ENCODE peak calls at places on chromosomes 5 and 9, in ten cellular contexts. One of them, this sample, is unnamed.

GRCh38 chr9:97307500-97308163 is at the start of gene CCDC180:
- DNase-seq in Calu3: no peak
- DNase-seq in T-helper 2 cell: no peak
- DNase-seq in left colon: peak; percentile 12
- DNase-seq in stimulated activated CD8-positive, alpha-beta memory T cell treated with anti-CD3 and anti-CD28 coated beads, Interleukin-15, amount 100 ng/mL, for 4 hours: no peak
- DNase-seq in Right ventricle myocardium superior: peak; percentile 49
- DNase-seq in renal cortical epithelial cell: peak; percentile 44
- DNase-seq in SK-N-DZ: no peak
- DNase-seq in SK-MEL-5: no peak
- DNase-seq in psoas muscle: peak; percentile 65
- DNase-seq in this sample: no peak

GRCh38 chr5:31824886-31825774 is 186.2 kb downstream of the PDZD2 start:
- DNase-seq in Calu3: peak; percentile 59
- DNase-seq in T-helper 2 cell: no peak
- DNase-seq in left colon: peak; percentile 16
- DNase-seq in stimulated activated CD8-positive, alpha-beta memory T cell treated with anti-CD3 and anti-CD28 coated beads, Interleukin-15, amount 100 ng/mL, for 4 hours: no peak
- DNase-seq in Right ventricle myocardium superior: no peak
- DNase-seq in renal cortical epithelial cell: peak; percentile 76
- DNase-seq in SK-N-DZ: peak; percentile 68
- DNase-seq in SK-MEL-5: peak; percentile 85
- DNase-seq in psoas muscle: peak; percentile 17
- DNase-seq in this sample: peak; percentile 56

GRCh38 chr9:95494022-95494415 is 22.8 kb downstream of the PTCH1 start:
- DNase-seq in Calu3: no peak
- DNase-seq in T-helper 2 cell: no peak
- DNase-seq in left colon: peak; percentile 14
- DNase-seq in stimulated activated CD8-positive, alpha-beta memory T cell treated with anti-CD3 and anti-CD28 coated beads, Interleukin-15, amount 100 ng/mL, for 4 hours: no peak
- DNase-seq in Right ventricle myocardium superior: no peak
- DNase-seq in renal cortical epithelial cell: no peak
- DNase-seq in SK-N-DZ: no peak
- DNase-seq in SK-MEL-5: no peak
- DNase-seq in psoas muscle: no peak
- DNase-seq in this sample: peak; percentile 79

GRCh38 chr9:128149001-128149701 is at the start of gene LCN2:
- DNase-seq in Calu3: peak; percentile 90
- DNase-seq in T-helper 2 cell: no peak
- DNase-seq in left colon: peak; percentile 52
- DNase-seq in stimulated activated CD8-positive, alpha-beta memory T cell treated with anti-CD3 and anti-CD28 coated beads, Interleukin-15, amount 100 ng/mL, for 4 hours: no peak
- DNase-seq in Right ventricle myocardium superior: peak; percentile 27
- DNase-seq in renal cortical epithelial cell: peak; percentile 93
- DNase-seq in SK-N-DZ: no peak
- DNase-seq in SK-MEL-5: no peak
- DNase-seq in psoas muscle: no peak
- DNase-seq in this sample: no peak

GRCh38 chr5:36701085-36701691 is 94.8 kb downstream of the SLC1A3 start:
- DNase-seq in Calu3: no peak
- DNase-seq in T-helper 2 cell: no peak
- DNase-seq in left colon: no peak
- DNase-seq in stimulated activated CD8-positive, alpha-beta memory T cell treated with anti-CD3 and anti-CD28 coated beads, Interleukin-15, amount 100 ng/mL, for 4 hours: no peak
- DNase-seq in Right ventricle myocardium superior: no peak
- DNase-seq in renal cortical epithelial cell: no peak
- DNase-seq in SK-N-DZ: no peak
- DNase-seq in SK-MEL-5: no peak
- DNase-seq in psoas muscle: no peak
- DNase-seq in this sample: no peak

GRCh38 chr5:139956342-139956741 is 86.8 kb downstream of the NRG2 start:
- DNase-seq in Calu3: no peak
- DNase-seq in T-helper 2 cell: no peak
- DNase-seq in left colon: no peak
- DNase-seq in stimulated activated CD8-positive, alpha-beta memory T cell treated with anti-CD3 and anti-CD28 coated beads, Interleukin-15, amount 100 ng/mL, for 4 hours: no peak
- DNase-seq in Right ventricle myocardium superior: no peak
- DNase-seq in renal cortical epithelial cell: no peak
- DNase-seq in SK-N-DZ: no peak
- DNase-seq in SK-MEL-5: no peak
- DNase-seq in psoas muscle: no peak
- DNase-seq in this sample: no peak

GRCh38 chr5:156473271-156473935 is 146.4 kb downstream of the SGCD start:
- DNase-seq in Calu3: no peak
- DNase-seq in T-helper 2 cell: no peak
- DNase-seq in left colon: no peak
- DNase-seq in stimulated activated CD8-positive, alpha-beta memory T cell treated with anti-CD3 and anti-CD28 coated beads, Interleukin-15, amount 100 ng/mL, for 4 hours: no peak
- DNase-seq in Right ventricle myocardium superior: no peak
- DNase-seq in renal cortical epithelial cell: peak; percentile 49
- DNase-seq in SK-N-DZ: no peak
- DNase-seq in SK-MEL-5: peak; percentile 90
- DNase-seq in psoas muscle: no peak
- DNase-seq in this sample: no peak

GRCh38 chr9:131661954-131662621 is 77.8 kb downstream of the RAPGEF1 start:
- DNase-seq in Calu3: no peak
- DNase-seq in T-helper 2 cell: peak; percentile 29
- DNase-seq in left colon: no peak
- DNase-seq in stimulated activated CD8-positive, alpha-beta memory T cell treated with anti-CD3 and anti-CD28 coated beads, Interleukin-15, amount 100 ng/mL, for 4 hours: peak; percentile 53
- DNase-seq in Right ventricle myocardium superior: no peak
- DNase-seq in renal cortical epithelial cell: no peak
- DNase-seq in SK-N-DZ: peak; percentile 42
- DNase-seq in SK-MEL-5: no peak
- DNase-seq in psoas muscle: no peak
- DNase-seq in this sample: no peak

GRCh38 chr9:116005267-116005666 is 148.3 kb upstream of the PAPPA start:
- DNase-seq in Calu3: no peak
- DNase-seq in T-helper 2 cell: no peak
- DNase-seq in left colon: no peak
- DNase-seq in stimulated activated CD8-positive, alpha-beta memory T cell treated with anti-CD3 and anti-CD28 coated beads, Interleukin-15, amount 100 ng/mL, for 4 hours: no peak
- DNase-seq in Right ventricle myocardium superior: no peak
- DNase-seq in renal cortical epithelial cell: no peak
- DNase-seq in SK-N-DZ: no peak
- DNase-seq in SK-MEL-5: no peak
- DNase-seq in psoas muscle: no peak
- DNase-seq in this sample: no peak

GRCh38 chr9:128420060-128420650 is 502 bp upstream of the CERCAM start:
- DNase-seq in Calu3: peak; percentile 73
- DNase-seq in T-helper 2 cell: peak; percentile 50
- DNase-seq in left colon: peak; percentile 77
- DNase-seq in stimulated activated CD8-positive, alpha-beta memory T cell treated with anti-CD3 and anti-CD28 coated beads, Interleukin-15, amount 100 ng/mL, for 4 hours: peak; percentile 31
- DNase-seq in Right ventricle myocardium superior: peak; percentile 86
- DNase-seq in renal cortical epithelial cell: peak; percentile 15
- DNase-seq in SK-N-DZ: peak; percentile 74
- DNase-seq in SK-MEL-5: peak; percentile 67
- DNase-seq in psoas muscle: peak; percentile 77
- DNase-seq in this sample: peak; percentile 43

GRCh38 chr9:112971415-112971814 is 40.6 kb downstream of the ZNF883 start:
- DNase-seq in Calu3: peak; percentile 4
- DNase-seq in T-helper 2 cell: no peak
- DNase-seq in left colon: peak; percentile 14
- DNase-seq in stimulated activated CD8-positive, alpha-beta memory T cell treated with anti-CD3 and anti-CD28 coated beads, Interleukin-15, amount 100 ng/mL, for 4 hours: no peak
- DNase-seq in Right ventricle myocardium superior: no peak
- DNase-seq in renal cortical epithelial cell: no peak
- DNase-seq in SK-N-DZ: peak; percentile 38
- DNase-seq in SK-MEL-5: peak; percentile 25
- DNase-seq in psoas muscle: no peak
- DNase-seq in this sample: no peak

GRCh38 chr5:36950586-36951457 is 74.3 kb downstream of the NIPBL start:
- DNase-seq in Calu3: no peak
- DNase-seq in T-helper 2 cell: no peak
- DNase-seq in left colon: no peak
- DNase-seq in stimulated activated CD8-positive, alpha-beta memory T cell treated with anti-CD3 and anti-CD28 coated beads, Interleukin-15, amount 100 ng/mL, for 4 hours: no peak
- DNase-seq in Right ventricle myocardium superior: no peak
- DNase-seq in renal cortical epithelial cell: peak; percentile 75
- DNase-seq in SK-N-DZ: no peak
- DNase-seq in SK-MEL-5: no peak
- DNase-seq in psoas muscle: no peak
- DNase-seq in this sample: no peak

GRCh38 chr5:67773439-67773988 is 442.0 kb upstream of the PIK3R1 start:
- DNase-seq in Calu3: peak; percentile 75
- DNase-seq in T-helper 2 cell: no peak
- DNase-seq in left colon: peak; percentile 18
- DNase-seq in stimulated activated CD8-positive, alpha-beta memory T cell treated with anti-CD3 and anti-CD28 coated beads, Interleukin-15, amount 100 ng/mL, for 4 hours: no peak
- DNase-seq in Right ventricle myocardium superior: peak; percentile 59
- DNase-seq in renal cortical epithelial cell: no peak
- DNase-seq in SK-N-DZ: no peak
- DNase-seq in SK-MEL-5: peak; percentile 97
- DNase-seq in psoas muscle: no peak
- DNase-seq in this sample: peak; percentile 82

GRCh38 chr5:107743357-107744000 is 72.7 kb upstream of the EFNA5 start:
- DNase-seq in Calu3: no peak
- DNase-seq in T-helper 2 cell: no peak
- DNase-seq in left colon: no peak
- DNase-seq in stimulated activated CD8-positive, alpha-beta memory T cell treated with anti-CD3 and anti-CD28 coated beads, Interleukin-15, amount 100 ng/mL, for 4 hours: no peak
- DNase-seq in Right ventricle myocardium superior: no peak
- DNase-seq in renal cortical epithelial cell: peak; percentile 93
- DNase-seq in SK-N-DZ: no peak
- DNase-seq in SK-MEL-5: peak; percentile 56
- DNase-seq in psoas muscle: no peak
- DNase-seq in this sample: no peak

GRCh38 chr9:83557317-83557716 is 19.1 kb upstream of the FRMD3 start:
- DNase-seq in Calu3: no peak
- DNase-seq in T-helper 2 cell: no peak
- DNase-seq in left colon: no peak
- DNase-seq in stimulated activated CD8-positive, alpha-beta memory T cell treated with anti-CD3 and anti-CD28 coated beads, Interleukin-15, amount 100 ng/mL, for 4 hours: no peak
- DNase-seq in Right ventricle myocardium superior: no peak
- DNase-seq in renal cortical epithelial cell: no peak
- DNase-seq in SK-N-DZ: peak; percentile 5
- DNase-seq in SK-MEL-5: no peak
- DNase-seq in psoas muscle: no peak
- DNase-seq in this sample: no peak

GRCh38 chr5:64742411-64742810 is 26.1 kb downstream of the SREK1IP1 start:
- DNase-seq in Calu3: no peak
- DNase-seq in T-helper 2 cell: no peak
- DNase-seq in left colon: no peak
- DNase-seq in stimulated activated CD8-positive, alpha-beta memory T cell treated with anti-CD3 and anti-CD28 coated beads, Interleukin-15, amount 100 ng/mL, for 4 hours: no peak
- DNase-seq in Right ventricle myocardium superior: no peak
- DNase-seq in renal cortical epithelial cell: no peak
- DNase-seq in SK-N-DZ: no peak
- DNase-seq in SK-MEL-5: no peak
- DNase-seq in psoas muscle: no peak
- DNase-seq in this sample: no peak

GRCh38 chr5:176189857-176190256 is 48.4 kb upstream of the SIMC1 start:
- DNase-seq in Calu3: no peak
- DNase-seq in T-helper 2 cell: no peak
- DNase-seq in left colon: no peak
- DNase-seq in stimulated activated CD8-positive, alpha-beta memory T cell treated with anti-CD3 and anti-CD28 coated beads, Interleukin-15, amount 100 ng/mL, for 4 hours: no peak
- DNase-seq in Right ventricle myocardium superior: no peak
- DNase-seq in renal cortical epithelial cell: no peak
- DNase-seq in SK-N-DZ: no peak
- DNase-seq in SK-MEL-5: no peak
- DNase-seq in psoas muscle: no peak
- DNase-seq in this sample: no peak

GRCh38 chr9:93286252-93287188 is 102.6 kb downstream of the WNK2 start:
- DNase-seq in Calu3: no peak
- DNase-seq in T-helper 2 cell: no peak
- DNase-seq in left colon: no peak
- DNase-seq in stimulated activated CD8-positive, alpha-beta memory T cell treated with anti-CD3 and anti-CD28 coated beads, Interleukin-15, amount 100 ng/mL, for 4 hours: no peak
- DNase-seq in Right ventricle myocardium superior: no peak
- DNase-seq in renal cortical epithelial cell: peak; percentile 23
- DNase-seq in SK-N-DZ: peak; percentile 7
- DNase-seq in SK-MEL-5: no peak
- DNase-seq in psoas muscle: no peak
- DNase-seq in this sample: no peak

GRCh38 chr9:131302244-131303075 is 12.9 kb downstream of the PLPP7 start:
- DNase-seq in Calu3: no peak
- DNase-seq in T-helper 2 cell: no peak
- DNase-seq in left colon: no peak
- DNase-seq in stimulated activated CD8-positive, alpha-beta memory T cell treated with anti-CD3 and anti-CD28 coated beads, Interleukin-15, amount 100 ng/mL, for 4 hours: no peak
- DNase-seq in Right ventricle myocardium superior: peak; percentile 71
- DNase-seq in renal cortical epithelial cell: no peak
- DNase-seq in SK-N-DZ: no peak
- DNase-seq in SK-MEL-5: no peak
- DNase-seq in psoas muscle: peak; percentile 69
- DNase-seq in this sample: no peak

GRCh38 chr9:108953983-108954574 is 19.9 kb downstream of the ABITRAM start:
- DNase-seq in Calu3: no peak
- DNase-seq in T-helper 2 cell: no peak
- DNase-seq in left colon: no peak
- DNase-seq in stimulated activated CD8-positive, alpha-beta memory T cell treated with anti-CD3 and anti-CD28 coated beads, Interleukin-15, amount 100 ng/mL, for 4 hours: no peak
- DNase-seq in Right ventricle myocardium superior: no peak
- DNase-seq in renal cortical epithelial cell: peak; percentile 66
- DNase-seq in SK-N-DZ: peak; percentile 41
- DNase-seq in SK-MEL-5: peak; percentile 72
- DNase-seq in psoas muscle: no peak
- DNase-seq in this sample: no peak

GRCh38 chr9:136741885-136742568 is 713 bp downstream of the LCN10 start:
- DNase-seq in Calu3: no peak
- DNase-seq in T-helper 2 cell: no peak
- DNase-seq in left colon: no peak
- DNase-seq in stimulated activated CD8-positive, alpha-beta memory T cell treated with anti-CD3 and anti-CD28 coated beads, Interleukin-15, amount 100 ng/mL, for 4 hours: no peak
- DNase-seq in Right ventricle myocardium superior: no peak
- DNase-seq in renal cortical epithelial cell: no peak
- DNase-seq in SK-N-DZ: no peak
- DNase-seq in SK-MEL-5: no peak
- DNase-seq in psoas muscle: no peak
- DNase-seq in this sample: no peak

GRCh38 chr5:122704247-122705036 is 70.4 kb upstream of the SNX2 start:
- DNase-seq in Calu3: no peak
- DNase-seq in T-helper 2 cell: no peak
- DNase-seq in left colon: no peak
- DNase-seq in stimulated activated CD8-positive, alpha-beta memory T cell treated with anti-CD3 and anti-CD28 coated beads, Interleukin-15, amount 100 ng/mL, for 4 hours: no peak
- DNase-seq in Right ventricle myocardium superior: no peak
- DNase-seq in renal cortical epithelial cell: peak; percentile 73
- DNase-seq in SK-N-DZ: peak; percentile 26
- DNase-seq in SK-MEL-5: peak; percentile 76
- DNase-seq in psoas muscle: no peak
- DNase-seq in this sample: no peak

GRCh38 chr5:11377896-11378295 is 526.4 kb downstream of the CTNND2 start:
- DNase-seq in Calu3: no peak
- DNase-seq in T-helper 2 cell: no peak
- DNase-seq in left colon: no peak
- DNase-seq in stimulated activated CD8-positive, alpha-beta memory T cell treated with anti-CD3 and anti-CD28 coated beads, Interleukin-15, amount 100 ng/mL, for 4 hours: no peak
- DNase-seq in Right ventricle myocardium superior: no peak
- DNase-seq in renal cortical epithelial cell: no peak
- DNase-seq in SK-N-DZ: no peak
- DNase-seq in SK-MEL-5: no peak
- DNase-seq in psoas muscle: no peak
- DNase-seq in this sample: no peak

This sample was measured in nucleus accumbens.